ENCODE peak calls at places on chromosomes 13 and 19, in seven cellular contexts. J is upper lobe of left lung, A is suprapubic skin, Q is stomach, Y is transverse colon, Z is sigmoid colon, C is H1. G is an unnamed sample.

GRCh38 chr19:48393196-48393558 is 291 bp upstream of the GRIN2D start:
- DNase-seq in J (no peak), C (no peak), A (no peak), Z (no peak), Q (no peak), Y (no peak), G (no peak)

GRCh38 chr13:40095695-40096356 is 440.4 kb downstream of the COG6 start:
- DNase-seq in J (no peak), Q (no peak), Z (no peak), Y (no peak), A (no peak), C (no peak), G (no peak)

GRCh38 chr13:33349996-33350826 is 64.7 kb upstream of the STARD13 start:
- DNase-seq in Z (peak; percentile 88), A (peak; percentile 79), Q (peak; percentile 66), Y (peak; percentile 60), C (no peak), J (peak; percentile 93), G (no peak)

GRCh38 chr19:39568604-39569003 is 28.6 kb upstream of the EID2 start:
- DNase-seq in Y (no peak), Z (no peak), A (no peak), Q (no peak), J (no peak), C (no peak), G (no peak)

GRCh38 chr13:81658598-81659370 is 1317.9 kb upstream of the SPRY2 start:
- DNase-seq in J (no peak), Y (no peak), A (no peak), Z (no peak), Q (no peak), C (no peak), G (no peak)

GRCh38 chr19:41877490-41877876 is 404 bp downstream of the CD79A start:
- DNase-seq in Z (no peak), J (no peak), Q (no peak), C (no peak), Y (peak; percentile 37), A (no peak), G (no peak)

GRCh38 chr13:52399037-52399436 is 6.9 kb downstream of the THSD1 start:
- DNase-seq in A (no peak), Y (no peak), Q (no peak), Z (no peak), C (no peak), J (no peak), G (no peak)

GRCh38 chr19:10270180-10270615 is 722 bp upstream of the ICAM1 start:
- DNase-seq in J (peak; percentile 92), C (no peak), Y (peak; percentile 82), Z (peak; percentile 83), A (peak; percentile 89), Q (peak; percentile 75), G (no peak)

GRCh38 chr19:39363909-39364457 is 21.8 kb downstream of the SAMD4B start:
- DNase-seq in Z (peak; percentile 86), Y (no peak), Q (no peak), J (no peak), C (no peak), A (no peak), G (no peak)

GRCh38 chr13:29362849-29363604 is 232.5 kb downstream of the SLC7A1 start:
- DNase-seq in C (peak; percentile 44), Z (no peak), A (no peak), J (no peak), Q (peak; percentile 30), Y (peak; percentile 13), G (peak; percentile 75)

GRCh38 chr13:100106005-100106404 is 17.1 kb downstream of the PCCA start:
- DNase-seq in C (no peak), A (no peak), Z (no peak), Y (no peak), J (no peak), Q (no peak), G (no peak)

GRCh38 chr13:71218960-71219359 is 648.0 kb downstream of the DACH1 start:
- DNase-seq in C (no peak), Y (no peak), A (no peak), Q (no peak), J (no peak), Z (no peak), G (no peak)

GRCh38 chr13:71517004-71517403 is 350.0 kb downstream of the DACH1 start:
- DNase-seq in Y (no peak), Z (no peak), J (no peak), C (no peak), A (no peak), Q (no peak), G (no peak)

GRCh38 chr19:3336680-3337523 is 29.5 kb upstream of the NFIC start:
- DNase-seq in Y (peak; percentile 94), A (peak; percentile 92), J (peak; percentile 93), C (no peak), Z (peak; percentile 99), Q (peak; percentile 97), G (peak; percentile 97)

GRCh38 chr13:30421093-30422055 is 919 bp upstream of the UBE2L5 start:
- DNase-seq in Y (peak; percentile 82), Q (peak; percentile 82), C (no peak), J (peak; percentile 95), A (peak; percentile 93), Z (peak; percentile 97), G (peak; percentile 95)

GRCh38 chr13:44271915-44272341 is 101.7 kb upstream of the SERP2 start:
- DNase-seq in Y (no peak), J (no peak), Q (no peak), C (no peak), Z (peak; percentile 82), A (peak; percentile 65), G (no peak)

GRCh38 chr13:44272692-44273091 is 100.9 kb upstream of the SERP2 start:
- DNase-seq in A (no peak), Z (no peak), Y (no peak), J (no peak), Q (no peak), C (no peak), G (no peak)

GRCh38 chr13:44268965-44269364 is 104.7 kb upstream of the SERP2 start:
- DNase-seq in Z (no peak), A (no peak), C (no peak), Q (no peak), Y (no peak), J (no peak), G (no peak)

GRCh38 chr13:44270153-44270552 is 103.5 kb upstream of the SERP2 start:
- DNase-seq in J (no peak), Y (no peak), C (no peak), A (no peak), Z (no peak), Q (no peak), G (no peak)

GRCh38 chr13:44271031-44271433 is 102.6 kb upstream of the SERP2 start:
- DNase-seq in A (no peak), Y (no peak), C (no peak), Z (peak; percentile 84), J (no peak), Q (no peak), G (no peak)
- TF ChIP-seq EP300 in A (peak; percentile 28), Y (peak; percentile 90), C (no peak), Z (peak; percentile 77), J (peak; percentile 60), Q (peak; percentile 89), G (peak; percentile 93)

DNA sequence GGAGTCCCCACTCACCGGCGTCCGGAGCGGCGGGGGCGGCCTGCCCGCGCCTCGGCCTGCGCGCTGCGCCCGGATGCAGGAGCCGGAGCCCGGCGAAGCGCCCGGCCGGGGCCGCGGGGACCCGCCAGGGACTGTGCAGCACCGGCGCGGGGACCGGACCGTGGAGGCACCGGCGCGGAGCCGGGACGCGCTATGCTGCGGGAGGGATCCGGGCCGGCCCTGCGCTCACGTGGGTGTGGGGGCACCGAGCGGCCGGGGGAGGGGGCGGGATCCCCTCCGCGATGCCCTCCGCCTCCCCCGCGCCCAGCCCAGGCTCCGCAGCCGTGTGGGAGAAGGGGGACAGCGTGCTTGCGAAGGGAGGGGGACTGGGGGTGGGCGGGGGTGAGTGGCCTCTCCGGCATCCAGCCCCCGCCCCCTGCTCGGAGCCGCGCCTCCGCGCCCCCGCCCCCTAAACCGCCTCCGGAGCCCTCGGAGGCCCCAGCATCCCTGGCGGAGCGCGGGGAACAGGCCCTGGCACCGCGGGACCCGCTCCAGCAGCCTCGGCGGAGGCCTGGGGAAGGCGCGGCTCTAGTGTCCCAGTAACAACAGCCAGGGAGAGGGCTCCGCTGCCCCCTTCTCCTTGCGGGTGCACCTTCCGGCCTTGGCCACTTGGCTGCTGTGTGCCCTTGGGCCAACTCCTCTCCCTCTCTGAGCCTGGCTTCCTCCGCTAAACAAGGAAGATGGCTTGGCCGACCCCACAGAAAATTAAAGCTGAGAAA is at the start of gene SLC1A6:
- DNase-seq in C (no peak), A (no peak), J (peak; percentile 78), Z (no peak), Y (no peak), Q (no peak), G (no peak)
- TF ChIP-seq POLR2AphosphoS5 in C (no peak), A (no peak), J (no peak), Z (no peak), Y (no peak), Q (no peak), G (no peak)

DNA sequence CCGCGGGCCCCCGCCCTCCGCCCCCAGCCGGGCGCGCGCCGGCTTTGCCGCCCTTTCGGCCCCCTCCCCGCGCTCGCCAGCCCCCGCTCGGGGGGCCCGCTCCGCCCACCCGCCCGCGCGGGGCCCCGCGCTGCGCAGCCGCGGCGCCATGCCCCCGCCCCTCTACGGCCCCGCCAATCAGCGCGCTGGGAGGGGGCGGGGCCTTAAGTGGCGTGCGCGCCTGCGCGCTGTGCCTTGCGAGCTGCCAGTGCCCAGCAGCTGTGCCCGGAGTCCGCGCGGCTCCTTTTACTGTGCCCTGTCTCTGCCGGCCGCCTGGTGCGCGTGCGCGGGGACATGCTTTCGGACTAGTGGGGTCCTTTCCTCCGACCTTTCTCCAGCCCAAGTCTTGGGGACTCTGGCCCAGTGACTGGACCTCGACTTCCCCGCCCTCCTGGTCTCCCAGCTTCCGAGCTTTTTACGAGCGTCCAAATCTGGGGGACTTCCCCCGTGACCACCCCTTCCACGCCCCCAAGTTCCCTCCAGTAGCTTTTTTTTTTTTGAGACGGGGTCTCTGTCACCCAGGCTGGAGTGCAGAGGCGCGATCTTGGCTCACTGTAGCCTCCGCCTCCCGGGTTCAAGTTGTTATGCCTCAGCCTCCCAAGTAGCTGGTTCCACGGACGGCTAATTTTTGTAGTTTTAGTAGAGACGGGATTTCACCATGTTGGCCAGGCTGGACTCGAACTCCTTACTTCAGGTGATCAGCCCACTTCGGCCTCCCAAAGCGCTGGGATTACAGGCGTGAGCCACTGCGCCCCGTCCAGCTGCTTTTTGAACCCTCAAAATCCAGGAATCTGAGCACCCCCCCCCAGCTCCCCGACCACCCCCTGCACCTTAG is at the start of gene MBD3:
- DNase-seq in Z (peak; percentile 96), J (peak; percentile 98), Y (peak; percentile 94), A (peak; percentile 94), C (peak; percentile 88), Q (peak; percentile 95), G (peak; percentile 96)
- TF ChIP-seq EP300 in Z (no peak), J (no peak), Y (no peak), A (no peak), C (no peak), Q (no peak), G (no peak)

GRCh38 chr19:45163751-45164150 is 3.0 kb upstream of the NKPD1 start:
- DNase-seq in Y (no peak), Q (no peak), Z (no peak), A (no peak), C (no peak), J (peak; percentile 60), G (no peak)

GRCh38 chr19:45164577-45165335 is 4.0 kb upstream of the NKPD1 start:
- DNase-seq in Q (peak; percentile 82), C (peak; percentile 50), A (no peak), Z (no peak), Y (peak; percentile 79), J (peak; percentile 85), G (no peak)

GRCh38 chr19:45168767-45169351 is 8.1 kb upstream of the NKPD1 start:
- DNase-seq in C (no peak), J (peak; percentile 77), Z (no peak), Q (no peak), Y (no peak), A (no peak), G (no peak)

GRCh38 chr19:45169602-45170001 is 8.4 kb downstream of the TRAPPC6A start:
- DNase-seq in J (peak; percentile 37), Z (no peak), Q (no peak), C (no peak), A (no peak), Y (no peak), G (no peak)

GRCh38 chr19:45166723-45167252 is 6.0 kb upstream of the NKPD1 start:
- DNase-seq in Y (no peak), C (no peak), Q (no peak), A (no peak), Z (no peak), J (no peak), G (no peak)
- TF ChIP-seq POLR2AphosphoS5 in Y (no peak), C (no peak), Q (no peak), A (no peak), Z (no peak), J (no peak), G (peak; percentile 12)